ENCODE peak calls at places on chromosome 19, in five cellular contexts. One of them, this sample, is unnamed.

GRCh38 chr19:49866933-49867782 is at the start of gene PNKP:
- DNase-seq in HFF-Myc: no peak
- DNase-seq in right atrium auricular region: peak
- DNase-seq in COR-L47: peak
- DNase-seq in anterior cingulate cortex: peak
- DNase-seq in this sample: peak

GRCh38 chr19:50501568-50502475 is 9.2 kb downstream of the JOSD2 start:
- DNase-seq in anterior cingulate cortex: no peak
- DNase-seq in COR-L47: no peak
- DNase-seq in right atrium auricular region: no peak
- DNase-seq in HFF-Myc: no peak
- DNase-seq in this sample: no peak

GRCh38 chr19:23101241-23101640 is 15.6 kb upstream of the ZNF730 start:
- DNase-seq in anterior cingulate cortex: no peak
- DNase-seq in HFF-Myc: no peak
- DNase-seq in right atrium auricular region: no peak
- DNase-seq in COR-L47: no peak
- DNase-seq in this sample: no peak

GRCh38 chr19:1171755-1172352 is 2.2 kb downstream of the SBNO2 start:
- DNase-seq in COR-L47: peak
- DNase-seq in right atrium auricular region: no peak
- DNase-seq in anterior cingulate cortex: no peak
- DNase-seq in HFF-Myc: no peak
- DNase-seq in this sample: no peak

GRCh38 chr19:36436531-36436930 is 18.1 kb upstream of the ZFP82 start:
- DNase-seq in COR-L47: no peak
- DNase-seq in HFF-Myc: no peak
- DNase-seq in anterior cingulate cortex: no peak
- DNase-seq in right atrium auricular region: no peak
- DNase-seq in this sample: peak

GRCh38 chr19:14035706-14036105 is 4.1 kb downstream of the IL27RA start:
- DNase-seq in COR-L47: no peak
- DNase-seq in anterior cingulate cortex: no peak
- DNase-seq in HFF-Myc: no peak
- DNase-seq in right atrium auricular region: no peak
- DNase-seq in this sample: no peak

GRCh38 chr19:38557205-38557799 is 60.5 kb downstream of the MAP4K1 start:
- DNase-seq in HFF-Myc: no peak
- DNase-seq in COR-L47: no peak
- DNase-seq in right atrium auricular region: no peak
- DNase-seq in anterior cingulate cortex: no peak
- DNase-seq in this sample: no peak

GRCh38 chr19:5128251-5128931 is 159.5 kb downstream of the KDM4B start:
- DNase-seq in COR-L47: no peak
- DNase-seq in HFF-Myc: no peak
- DNase-seq in right atrium auricular region: peak
- DNase-seq in anterior cingulate cortex: no peak
- DNase-seq in this sample: no peak

GRCh38 chr19:56106993-56107392 is 14.1 kb downstream of the ZNF787 start:
- DNase-seq in right atrium auricular region: no peak
- DNase-seq in HFF-Myc: no peak
- DNase-seq in COR-L47: no peak
- DNase-seq in anterior cingulate cortex: no peak
- DNase-seq in this sample: no peak